ENCODE peak calls at places on chromosomes 6 and 20, in eight cellular contexts. One of them, this sample, is unnamed.

GRCh38 chr20:54368578-54368977 is 106.8 kb upstream of the DOK5 start:
- DNase-seq in ovary: no peak
- DNase-seq in cardiac fibroblast: peak
- DNase-seq in Right ventricle myocardium superior: no peak
- DNase-seq in M059J: no peak
- DNase-seq in SW480: no peak
- DNase-seq in psoas muscle: no peak
- DNase-seq in Panc1: no peak
- DNase-seq in this sample: no peak

GRCh38 chr6:24440897-24441598 is 38.3 kb downstream of the MRS2 start:
- DNase-seq in ovary: no peak
- DNase-seq in cardiac fibroblast: no peak
- DNase-seq in Right ventricle myocardium superior: no peak
- DNase-seq in M059J: peak
- DNase-seq in SW480: no peak
- DNase-seq in psoas muscle: no peak
- DNase-seq in Panc1: no peak
- DNase-seq in this sample: no peak

GRCh38 chr6:26044140-26045045 is 42.8 kb upstream of the HFE start:
- DNase-seq in ovary: peak
- DNase-seq in cardiac fibroblast: peak
- DNase-seq in Right ventricle myocardium superior: peak
- DNase-seq in M059J: no peak
- DNase-seq in SW480: no peak
- DNase-seq in psoas muscle: no peak
- DNase-seq in Panc1: no peak
- DNase-seq in this sample: peak

GRCh38 chr20:3121271-3121911 is 36.9 kb upstream of the AVP start:
- DNase-seq in ovary: no peak
- DNase-seq in cardiac fibroblast: no peak
- DNase-seq in Right ventricle myocardium superior: no peak
- DNase-seq in M059J: no peak
- DNase-seq in SW480: no peak
- DNase-seq in psoas muscle: no peak
- DNase-seq in Panc1: no peak
- DNase-seq in this sample: no peak

GRCh38 chr6:129593233-129593564 is 116.8 kb downstream of the ARHGAP18 start:
- DNase-seq in ovary: no peak
- DNase-seq in cardiac fibroblast: peak
- DNase-seq in Right ventricle myocardium superior: no peak
- DNase-seq in M059J: peak
- DNase-seq in SW480: no peak
- DNase-seq in psoas muscle: no peak
- DNase-seq in Panc1: no peak
- DNase-seq in this sample: no peak

GRCh38 chr6:127939442-127940066 is 38.7 kb upstream of the THEMIS start:
- DNase-seq in ovary: no peak
- DNase-seq in cardiac fibroblast: peak
- DNase-seq in Right ventricle myocardium superior: no peak
- DNase-seq in M059J: peak
- DNase-seq in SW480: no peak
- DNase-seq in psoas muscle: no peak
- DNase-seq in Panc1: no peak
- DNase-seq in this sample: peak

GRCh38 chr20:931401-931800 is 15.3 kb upstream of the ANGPT4 start:
- DNase-seq in ovary: no peak
- DNase-seq in cardiac fibroblast: no peak
- DNase-seq in Right ventricle myocardium superior: no peak
- DNase-seq in M059J: no peak
- DNase-seq in SW480: no peak
- DNase-seq in psoas muscle: no peak
- DNase-seq in Panc1: no peak
- DNase-seq in this sample: no peak

GRCh38 chr6:3052481-3053230 is 15.6 kb upstream of the RIPK1 start:
- DNase-seq in ovary: no peak
- DNase-seq in cardiac fibroblast: no peak
- DNase-seq in Right ventricle myocardium superior: no peak
- DNase-seq in M059J: no peak
- DNase-seq in SW480: no peak
- DNase-seq in psoas muscle: no peak
- DNase-seq in Panc1: no peak
- DNase-seq in this sample: no peak

GRCh38 chr6:82362868-82363267 is 749 bp upstream of the TPBG start:
- DNase-seq in ovary: no peak
- DNase-seq in cardiac fibroblast: peak
- DNase-seq in Right ventricle myocardium superior: no peak
- DNase-seq in M059J: peak
- DNase-seq in SW480: no peak
- DNase-seq in psoas muscle: peak
- DNase-seq in Panc1: no peak
- DNase-seq in this sample: no peak

GRCh38 chr20:5484926-5485325 is 168.2 kb upstream of the PROKR2 start:
- DNase-seq in ovary: no peak
- DNase-seq in cardiac fibroblast: no peak
- DNase-seq in Right ventricle myocardium superior: no peak
- DNase-seq in M059J: no peak
- DNase-seq in SW480: no peak
- DNase-seq in psoas muscle: no peak
- DNase-seq in Panc1: no peak
- DNase-seq in this sample: no peak

GRCh38 chr6:39166189-39166917 is 51.4 kb upstream of the SAYSD1 start:
- DNase-seq in ovary: peak
- DNase-seq in cardiac fibroblast: peak
- DNase-seq in Right ventricle myocardium superior: peak
- DNase-seq in M059J: peak
- DNase-seq in SW480: peak
- DNase-seq in psoas muscle: peak
- DNase-seq in Panc1: peak
- DNase-seq in this sample: peak

GRCh38 chr6:41682497-41682961 is 44.3 kb downstream of the MDFI start:
- DNase-seq in ovary: peak
- DNase-seq in cardiac fibroblast: no peak
- DNase-seq in Right ventricle myocardium superior: peak
- DNase-seq in M059J: no peak
- DNase-seq in SW480: no peak
- DNase-seq in psoas muscle: no peak
- DNase-seq in Panc1: no peak
- DNase-seq in this sample: no peak

GRCh38 chr20:35091808-35092523 is 641 bp downstream of the TRPC4AP start:
- DNase-seq in ovary: no peak
- DNase-seq in cardiac fibroblast: no peak
- DNase-seq in Right ventricle myocardium superior: no peak
- DNase-seq in M059J: peak
- DNase-seq in SW480: peak
- DNase-seq in psoas muscle: no peak
- DNase-seq in Panc1: no peak
- DNase-seq in this sample: peak

GRCh38 chr6:11271637-11272036 is 39.2 kb upstream of the NEDD9 start:
- DNase-seq in ovary: no peak
- DNase-seq in cardiac fibroblast: peak
- DNase-seq in Right ventricle myocardium superior: no peak
- DNase-seq in M059J: peak
- DNase-seq in SW480: no peak
- DNase-seq in psoas muscle: no peak
- DNase-seq in Panc1: no peak
- DNase-seq in this sample: no peak

GRCh38 chr20:63969851-63970713 is at the start of gene ZNF512B:
- DNase-seq in ovary: peak
- DNase-seq in cardiac fibroblast: peak
- DNase-seq in Right ventricle myocardium superior: peak
- DNase-seq in M059J: peak
- DNase-seq in SW480: peak
- DNase-seq in psoas muscle: peak
- DNase-seq in Panc1: no peak
- DNase-seq in this sample: no peak

GRCh38 chr20:19921349-19921793 is 95.8 kb upstream of the NAA20 start:
- DNase-seq in ovary: no peak
- DNase-seq in cardiac fibroblast: no peak
- DNase-seq in Right ventricle myocardium superior: peak
- DNase-seq in M059J: no peak
- DNase-seq in SW480: no peak
- DNase-seq in psoas muscle: peak
- DNase-seq in Panc1: no peak
- DNase-seq in this sample: no peak

This sample was measured in dermis microvascular lymphatic vessel endothelial cell.